ENCODE peak calls at places on chromosome 1, in six cellular contexts. V is heart right ventricle, G is GM06990, O is uterus, J is mammary epithelial cell, X is endothelial cell of umbilical vein. A is an unnamed sample. For H3K27me3, the result is how much of the 10 kb centered on the place peaks cover.

GRCh38 chr1:34721241-34721640 is 33.6 kb upstream of the GJB5 start:
- DNase-seq in V (no peak), G (no peak), O (no peak), J (no peak), X (no peak), A (no peak)

GRCh38 chr1:96723372-96723771 is 1.8 kb downstream of the PTBP2 start:
- DNase-seq in V (no peak), G (no peak), O (no peak), J (no peak), X (no peak), A (no peak)

GRCh38 chr1:183962903-183963302 is 74.6 kb downstream of the COLGALT2 start:
- DNase-seq in V (no peak), G (no peak), O (no peak), J (no peak), X (no peak), A (no peak)

GRCh38 chr1:197320991-197321531 is 53.0 kb downstream of the CRB1 start:
- DNase-seq in V (peak), G (no peak), O (no peak), J (peak), X (no peak), A (peak)

GRCh38 chr1:206012086-206012859 is 9.1 kb upstream of the RAB7B start:
- DNase-seq in V (peak), G (peak), O (no peak), J (no peak), X (no peak), A (no peak)

GRCh38 chr1:197210426-197210825 is 57.6 kb upstream of the CRB1 start:
- DNase-seq in V (no peak), G (no peak), O (no peak), J (peak), X (no peak), A (peak)

GRCh38 chr1:66402194-66402593 is 131.8 kb upstream of the SGIP1 start:
- DNase-seq in V (peak), G (peak), O (peak), J (no peak), X (no peak), A (no peak)

GRCh38 chr1:235067396-235068154 is 61.1 kb downstream of the TOMM20 start:
- DNase-seq in V (peak), G (no peak), O (peak), J (peak), X (no peak), A (peak)

GRCh38 chr1:11797525-11798216 is 8.1 kb downstream of the MTHFR start:
- DNase-seq in V (peak), G (no peak), O (no peak), J (no peak), X (peak), A (no peak)

GRCh38 chr1:244989813-244990212 is 125.5 kb upstream of the HNRNPU start:
- DNase-seq in V (no peak), G (no peak), O (no peak), J (peak), X (peak), A (peak)

GRCh38 chr1:42423621-42424200 is 32.1 kb downstream of the ZMYND12 start:
- DNase-seq in V (no peak), G (no peak), O (no peak), J (no peak), X (no peak), A (no peak)

GRCh38 chr1:173100476-173101107 is 49.9 kb upstream of the TNFSF18 start:
- DNase-seq in V (no peak), G (no peak), O (no peak), J (no peak), X (no peak), A (no peak)

GRCh38 chr1:91559046-91559750 is 58.5 kb downstream of the CDC7 start:
- DNase-seq in V (no peak), G (no peak), O (no peak), J (no peak), X (no peak), A (no peak)

GRCh38 chr1:30345525-30346145 is 377.8 kb downstream of the MATN1 start:
- DNase-seq in V (no peak), G (no peak), O (no peak), J (no peak), X (no peak), A (no peak)

GRCh38 chr1:200150721-200151120 is 123.2 kb downstream of the NR5A2 start:
- DNase-seq in V (no peak), G (no peak), O (no peak), J (peak), X (no peak), A (peak)

GRCh38 chr1:6280761-6281451 is 20.0 kb upstream of the GPR153 start:
- DNase-seq in V (no peak), G (no peak), O (no peak), J (no peak), X (no peak), A (no peak)

GRCh38 chr1:214451591-214451990 is 99.8 kb downstream of the PTPN14 start:
- DNase-seq in V (no peak), G (no peak), O (no peak), J (peak), X (no peak), A (peak)

GRCh38 chr1:18324246-18324645 is 156.5 kb upstream of the KLHDC7A start:
- DNase-seq in V (no peak), G (no peak), O (no peak), J (no peak), X (no peak), A (no peak)

GRCh38 chr1:176691251-176692228 is 228.6 kb downstream of the PAPPA2 start:
- DNase-seq in V (peak), G (peak), O (peak), J (peak), X (peak), A (peak)

GRCh38 chr1:187527346-187527745 is 698.6 kb downstream of the PLA2G4A start:
- DNase-seq in V (no peak), G (no peak), O (no peak), J (no peak), X (no peak), A (no peak)

GRCh38 chr1:35810096-35810860 is 2.5 kb downstream of the AGO4 start:
- DNase-seq in V (no peak), G (no peak), O (no peak), J (peak), X (no peak), A (peak)

GRCh38 chr1:216553766-216554165 is 130.5 kb upstream of the USH2A start:
- DNase-seq in V (no peak), G (no peak), O (no peak), J (no peak), X (no peak), A (no peak)
- H3K27me3 ChIP-seq in V (under half), G (under half), O (under half), J (under half), X (under half), A (under half)

DNA sequence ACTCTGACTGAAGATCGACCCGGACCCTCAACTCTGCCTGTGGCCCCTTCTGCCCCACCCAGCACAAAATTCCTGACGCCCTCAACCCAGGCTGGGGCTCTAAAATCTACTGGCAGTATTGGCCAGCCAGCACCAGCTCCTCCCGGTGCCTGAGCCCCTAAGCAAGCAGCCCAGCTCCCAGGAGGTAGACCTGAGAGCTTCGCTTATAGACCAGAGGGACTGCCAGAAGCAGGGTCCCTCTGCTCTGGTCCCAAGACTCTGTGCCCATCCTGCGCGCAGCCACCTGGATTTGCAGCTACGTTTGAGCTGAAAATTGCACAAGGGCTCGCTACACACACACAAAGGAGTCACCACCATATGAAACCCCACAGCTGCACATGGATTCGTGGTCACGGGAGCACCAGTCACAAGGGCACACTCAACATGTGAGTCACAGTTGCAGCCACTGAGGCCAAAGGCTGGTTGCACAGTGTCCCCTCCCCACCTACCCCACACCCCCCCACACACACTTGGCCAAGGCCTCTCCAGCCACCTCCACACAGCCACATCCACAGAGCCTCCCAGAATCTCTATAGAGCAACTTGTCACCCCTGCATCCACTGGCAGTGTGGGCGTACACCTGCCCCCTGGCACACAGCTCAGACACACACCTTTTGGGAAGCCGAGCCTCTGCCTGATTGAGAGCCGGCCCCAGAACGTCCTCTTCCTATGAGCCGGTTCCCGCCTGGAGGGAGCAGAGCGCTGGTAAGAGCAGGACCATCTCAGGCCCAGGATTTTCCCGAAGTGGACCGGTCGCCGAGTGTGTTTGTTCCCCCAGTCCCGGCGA is 1.1 kb upstream of the DMBX1 start:
- DNase-seq in V (no peak), G (no peak), O (no peak), J (peak), X (no peak), A (no peak)
- H3K27me3 ChIP-seq in V (half or more), G (under half), O (under half), J (half or more), X (half or more), A (half or more)

GRCh38 chr1:43639990-43640794 is 9.8 kb upstream of the KDM4A start:
- DNase-seq in V (no peak), G (no peak), O (no peak), J (no peak), X (no peak), A (no peak)
- H3K27me3 ChIP-seq in V (under half), G (under half), O (under half), J (under half), X (under half), A (under half)

GRCh38 chr1:162021124-162021523 is 2.5 kb downstream of the OLFML2B start:
- DNase-seq in V (no peak), G (no peak), O (no peak), J (no peak), X (no peak), A (no peak)
- H3K27me3 ChIP-seq in V (under half), G (under half), O (under half), J (under half), X (under half), A (under half)

A was measured in foreskin keratinocyte.